ENCODE peak calls at places on chromosomes 7 and 10, in eight cellular contexts. M is endothelial cell of umbilical vein, P is H1, J is neuronal stem cell, S is PC-9, R is fibroblast of lung, G is mammary epithelial cell, X is GM23338. V is an unnamed sample. For H3K36me3, the result is how much of the 10 kb centered on the place peaks cover.

GRCh38 chr7:23093111-23093510 is 12.5 kb upstream of the KLHL7 start:
- DNase-seq in R (peak), X (no peak), J (no peak), G (peak), P (no peak), M (no peak), S (no peak), V (no peak)

GRCh38 chr7:128453836-128454804 is 1.6 kb upstream of the HILPDA start:
- DNase-seq in S (no peak), M (peak), G (no peak), P (no peak), R (peak), X (peak), J (peak), V (no peak)

GRCh38 chr7:18494821-18495408 is 634 bp upstream of the HDAC9 start:
- DNase-seq in S (no peak), P (no peak), G (peak), M (no peak), X (peak), J (no peak), R (peak), V (peak)

GRCh38 chr7:43933902-43934560 is 7.8 kb downstream of the UBE2D4 start:
- DNase-seq in J (no peak), M (no peak), R (no peak), X (no peak), G (peak), S (no peak), P (no peak), V (no peak)

GRCh38 chr7:73622909-73623797 is 1.2 kb downstream of the MLXIPL start:
- DNase-seq in S (no peak), P (peak), X (peak), M (no peak), J (no peak), G (no peak), R (no peak), V (no peak)

GRCh38 chr7:155356323-155357105 is 58.8 kb downstream of the INSIG1 start:
- DNase-seq in G (peak), J (no peak), P (no peak), X (peak), R (no peak), S (peak), M (peak), V (no peak)

GRCh38 chr7:44969701-44970494 is 8.9 kb downstream of the MYO1G start:
- DNase-seq in G (no peak), M (no peak), J (no peak), X (no peak), S (peak), P (no peak), R (no peak), V (no peak)

GRCh38 chr10:14879055-14879800 is 562 bp downstream of the SUV39H2 start:
- DNase-seq in M (no peak), J (no peak), X (peak), P (no peak), G (no peak), S (no peak), R (peak), V (peak)

GRCh38 chr7:128236924-128237586 is 4.0 kb upstream of the LEP start:
- DNase-seq in M (peak), R (peak), J (no peak), P (no peak), S (peak), G (peak), X (peak), V (peak)

GRCh38 chr7:16491148-16491547 is 25.6 kb upstream of the SOSTDC1 start:
- DNase-seq in S (no peak), J (no peak), P (no peak), M (no peak), R (peak), X (no peak), G (no peak), V (no peak)

GRCh38 chr7:5507026-5507425 is 83.4 kb upstream of the TNRC18 start:
- DNase-seq in P (no peak), X (no peak), S (no peak), G (no peak), J (no peak), M (no peak), R (no peak), V (no peak)

GRCh38 chr7:5500777-5501350 is 77.2 kb upstream of the TNRC18 start:
- DNase-seq in S (no peak), P (no peak), G (no peak), M (no peak), X (no peak), R (no peak), J (no peak), V (no peak)

GRCh38 chr7:5501465-5501864 is 77.8 kb upstream of the TNRC18 start:
- DNase-seq in S (no peak), P (no peak), X (peak), G (no peak), M (no peak), J (no peak), R (no peak), V (no peak)

GRCh38 chr7:5500056-5500776 is 76.6 kb upstream of the TNRC18 start:
- DNase-seq in G (no peak), M (no peak), J (no peak), S (no peak), R (peak), P (no peak), X (no peak), V (no peak)

DNA sequence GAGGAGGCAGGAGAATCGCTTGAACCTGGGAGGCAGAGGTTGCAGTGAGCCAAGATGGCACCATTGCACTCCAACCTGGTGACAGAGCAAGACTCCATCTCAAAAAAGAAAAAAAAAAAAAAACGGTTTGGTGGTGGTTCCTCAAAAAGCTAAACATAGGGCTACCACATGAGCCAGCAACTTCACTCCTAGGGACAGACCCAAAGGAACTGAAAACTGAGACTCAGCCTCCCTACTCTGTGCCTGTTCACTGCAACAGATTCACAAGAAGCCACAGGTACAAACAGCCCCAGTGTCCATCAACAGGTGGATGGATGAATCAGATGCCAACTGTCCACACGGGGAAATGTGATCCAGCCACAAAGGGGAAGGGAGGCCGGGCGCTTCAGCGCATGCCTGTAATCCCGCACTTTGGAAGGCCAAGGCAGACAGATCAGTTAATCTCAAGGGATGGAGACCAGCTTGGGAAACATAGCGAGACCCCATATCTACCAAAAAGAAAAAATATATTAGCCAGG is 79.2 kb upstream of the TNRC18 start:
- DNase-seq in S (no peak), R (no peak), X (no peak), P (no peak), J (no peak), M (no peak), G (no peak), V (no peak)
- H3K36me3 ChIP-seq in S (under half), R (under half), X (under half), P (under half), J (under half), M (under half), G (under half), V (under half)

DNA sequence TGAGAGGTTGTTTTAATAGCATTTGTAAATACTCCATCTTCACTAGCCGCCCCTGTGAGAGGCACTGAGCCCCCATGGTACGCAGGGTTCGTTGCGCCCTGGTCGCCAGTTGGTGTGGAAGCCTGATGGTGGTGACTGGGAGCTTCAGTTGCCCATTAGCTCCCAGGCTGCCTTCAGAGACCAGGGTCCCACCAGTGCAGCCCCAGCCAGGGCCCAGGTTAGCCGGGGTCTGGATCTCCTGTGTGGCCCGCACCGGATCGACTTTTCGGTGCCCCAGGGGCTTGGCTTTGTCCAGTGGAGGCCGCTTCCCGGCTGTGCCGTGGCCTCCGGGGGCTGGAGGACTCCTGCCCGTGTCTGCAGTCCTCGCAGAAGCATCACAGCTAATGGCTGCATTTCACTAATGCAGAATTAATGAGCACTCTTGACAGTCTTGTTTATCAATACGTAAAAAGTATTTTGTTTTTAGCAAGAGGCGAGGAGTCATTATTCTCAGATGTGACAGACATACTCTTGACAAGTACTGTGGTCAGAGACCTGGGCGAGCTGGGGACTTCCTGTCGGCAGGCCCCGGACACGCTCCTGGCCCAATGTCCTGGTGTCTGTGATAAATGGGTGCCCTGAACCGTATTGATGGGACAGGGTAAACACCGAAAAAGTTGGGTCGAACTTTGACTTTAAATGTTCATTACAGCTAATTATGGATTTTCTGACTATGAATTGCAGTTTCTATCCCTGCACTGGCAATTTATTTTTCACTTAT is 99.8 kb downstream of the NKX6-2 start:
- DNase-seq in G (no peak), S (no peak), X (no peak), J (no peak), M (no peak), P (no peak), R (no peak), V (no peak)
- H2AFZ ChIP-seq in G (no peak), S (peak), X (no peak), J (peak), M (no peak), P (no peak), R (no peak), V (no peak)

GRCh38 chr7:5393328-5393727 is 30.3 kb downstream of the TNRC18 start:
- DNase-seq in J (no peak), M (no peak), X (no peak), S (no peak), P (no peak), G (no peak), R (no peak), V (no peak)

GRCh38 chr7:5394264-5395105 is 29.1 kb downstream of the TNRC18 start:
- DNase-seq in G (no peak), M (no peak), X (no peak), S (no peak), J (no peak), P (no peak), R (no peak), V (no peak)

GRCh38 chr7:5395246-5395645 is 28.4 kb downstream of the TNRC18 start:
- DNase-seq in P (no peak), M (no peak), R (no peak), G (no peak), S (no peak), X (no peak), J (no peak), V (no peak)

GRCh38 chr7:5396542-5396941 is 27.1 kb downstream of the TNRC18 start:
- DNase-seq in M (no peak), J (no peak), X (no peak), R (no peak), G (peak), S (peak), P (no peak), V (peak)

DNA sequence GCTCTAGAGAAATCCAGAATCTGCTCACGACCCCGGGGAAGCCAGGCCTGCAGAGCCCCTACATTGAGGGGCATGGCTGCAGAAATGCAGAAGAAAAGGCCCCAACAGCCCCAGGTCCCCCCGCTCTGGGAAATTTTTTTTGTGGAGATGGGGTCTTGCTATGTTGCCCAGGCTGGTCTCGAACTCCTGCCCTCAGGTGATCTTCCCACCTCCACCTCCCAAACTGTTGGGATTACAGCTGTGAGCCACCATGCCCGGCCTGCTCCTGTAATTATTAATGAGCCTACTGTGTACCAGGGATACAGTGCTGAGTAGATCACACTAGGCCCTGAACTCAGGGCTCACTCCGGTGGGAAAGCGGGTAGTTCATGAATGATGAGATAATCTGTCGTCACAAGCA is 29.9 kb downstream of the TNRC18 start:
- DNase-seq in P (no peak), G (no peak), R (no peak), J (no peak), S (no peak), X (no peak), M (no peak), V (no peak)
- H3K36me3 ChIP-seq in P (under half), G (under half), R (under half), J (half or more), S (under half), X (under half), M (under half), V (under half)

GRCh38 chr7:148903504-148903903 is 19.4 kb upstream of the EZH2 start:
- DNase-seq in M (no peak), G (no peak), J (no peak), P (no peak), R (no peak), S (no peak), X (no peak), V (no peak)

GRCh38 chr7:148901178-148901577 is 17.1 kb upstream of the EZH2 start:
- DNase-seq in P (no peak), J (no peak), R (no peak), X (no peak), M (no peak), G (peak), S (no peak), V (no peak)

GRCh38 chr7:148894596-148894995 is 10.5 kb upstream of the EZH2 start:
- DNase-seq in M (no peak), G (no peak), S (no peak), X (no peak), P (no peak), J (no peak), R (no peak), V (no peak)

GRCh38 chr7:148893071-148893470 is 9.0 kb upstream of the EZH2 start:
- DNase-seq in G (no peak), S (no peak), P (no peak), X (no peak), J (no peak), M (no peak), R (no peak), V (no peak)

GRCh38 chr7:148898845-148899474 is 14.9 kb upstream of the EZH2 start:
- DNase-seq in G (no peak), M (no peak), P (no peak), X (peak), J (no peak), R (no peak), S (no peak), V (no peak)
- H2AFZ ChIP-seq in G (peak), M (peak), P (peak), X (peak), J (peak), R (peak), S (peak), V (no peak)

GRCh38 chr10:99678921-99679320 is 19.6 kb downstream of the ENTPD7 start:
- DNase-seq in X (no peak), M (no peak), R (no peak), J (no peak), G (no peak), P (no peak), S (no peak), V (no peak)
- H3K36me3 ChIP-seq in X (under half), M (under half), R (under half), J (under half), G (under half), P (under half), S (under half), V (under half)

GRCh38 chr7:156777364-156778069 is 115.5 kb downstream of the LMBR1 start:
- DNase-seq in R (peak), G (peak), X (no peak), S (no peak), M (no peak), P (no peak), J (no peak), V (no peak)
- H2AFZ ChIP-seq in R (no peak), G (no peak), X (no peak), S (no peak), M (no peak), P (no peak), J (no peak), V (no peak)

GRCh38 chr7:66597472-66597871 is 31.2 kb upstream of the KCTD7 start:
- DNase-seq in S (no peak), G (no peak), P (no peak), X (no peak), M (no peak), J (no peak), R (no peak), V (no peak)
- H3K36me3 ChIP-seq in S (under half), G (under half), P (under half), X (under half), M (under half), J (under half), R (under half), V (under half)

V was measured in MM.1S.